ENCODE peak calls at places on chromosomes 13 and 19, in eight cellular contexts. P is IMR-90; D is A673; B is cardiac muscle cell; R is body of pancreas; M is naive thymus-derived CD4-positive, alpha-beta T cell; L is A549; N is GM23248. E is an unnamed sample. For H3K4me1 and H3K9me3, the result is how much of the 10 kb centered on the place peaks cover.

GRCh38 chr19:815775-816499 is 5.8 kb downstream of the PLPPR3 start:
- DNase-seq in R (no peak), L (no peak), M (no peak), N (no peak), P (no peak), D (no peak), B (no peak), E (no peak)

GRCh38 chr19:17488593-17489391 is 18.5 kb downstream of the SLC27A1 start:
- DNase-seq in D (peak), N (peak), P (no peak), M (peak), R (peak), B (peak), L (peak), E (peak)

GRCh38 chr19:5684694-5685430 is 4.0 kb downstream of the HSD11B1L start:
- DNase-seq in R (no peak), P (no peak), M (no peak), N (no peak), D (no peak), B (no peak), L (no peak), E (no peak)

GRCh38 chr13:50519866-50520265 is 323.6 kb downstream of the DLEU7 start:
- DNase-seq in L (no peak), P (no peak), D (no peak), B (peak), N (no peak), M (no peak), R (no peak), E (no peak)

GRCh38 chr19:46787040-46787330 is 1.4 kb downstream of the SLC1A5 start:
- DNase-seq in D (no peak), R (no peak), N (no peak), B (no peak), M (no peak), L (no peak), P (no peak), E (no peak)

GRCh38 chr19:55117636-55118391 is at the start of gene PPP1R12C:
- DNase-seq in R (peak), N (peak), D (peak), P (peak), L (peak), B (peak), M (peak), E (peak)

GRCh38 chr13:39773833-39774232 is 118.4 kb downstream of the COG6 start:
- DNase-seq in B (no peak), N (peak), R (no peak), M (no peak), L (no peak), D (no peak), P (peak), E (no peak)

GRCh38 chr19:16340092-16340491 is 15.5 kb downstream of the KLF2 start:
- DNase-seq in P (peak), R (no peak), D (no peak), L (peak), M (no peak), B (no peak), N (no peak), E (no peak)

GRCh38 chr13:33340631-33341030 is 55.1 kb upstream of the STARD13 start:
- DNase-seq in M (no peak), D (no peak), L (no peak), P (peak), B (peak), N (peak), R (no peak), E (no peak)

GRCh38 chr13:32019612-32020233 is 11.9 kb upstream of the FRY start:
- DNase-seq in P (peak), D (peak), B (peak), L (peak), M (peak), R (peak), N (peak), E (peak)

GRCh38 chr13:88623150-88623549 is 952.0 kb downstream of the SLITRK5 start:
- DNase-seq in P (no peak), L (no peak), B (no peak), N (no peak), R (no peak), M (no peak), D (no peak), E (no peak)

GRCh38 chr13:110913322-110913721 is 1.5 kb downstream of the ANKRD10 start:
- DNase-seq in B (no peak), M (peak), P (peak), N (peak), R (peak), D (no peak), L (no peak), E (no peak)

GRCh38 chr19:45693168-45693788 is 812 bp downstream of the QPCTL start:
- DNase-seq in P (peak), D (peak), N (peak), B (peak), L (peak), R (peak), M (peak), E (peak)

GRCh38 chr13:50133277-50133953 is 118.2 kb downstream of the KCNRG start:
- DNase-seq in P (no peak), D (no peak), R (no peak), L (no peak), B (no peak), M (no peak), N (no peak), E (peak)

GRCh38 chr19:9986787-9987281 is 23.5 kb downstream of the COL5A3 start:
- DNase-seq in L (no peak), P (peak), D (no peak), N (peak), B (peak), R (peak), M (no peak), E (no peak)

GRCh38 chr19:9981406-9982260 is 28.7 kb downstream of the COL5A3 start:
- DNase-seq in R (no peak), D (peak), L (no peak), N (peak), P (no peak), B (no peak), M (no peak), E (no peak)
- H3K4me1 ChIP-seq in R (under half), D (under half), L (under half), N (under half), P (under half), B (under half), M (under half), E (under half)

GRCh38 chr19:8811315-8812172 is 20.6 kb downstream of the ZNF558 start:
- DNase-seq in D (no peak), P (peak), R (no peak), L (peak), M (no peak), B (no peak), N (peak), E (no peak)

GRCh38 chr19:8806661-8807060 is 25.4 kb downstream of the ZNF558 start:
- DNase-seq in D (no peak), N (no peak), P (no peak), R (no peak), B (no peak), L (peak), M (no peak), E (no peak)
- H3K9me3 ChIP-seq in D (half or more), N (under half), P (half or more), R (under half), B (under half), L (half or more), M (under half), E (half or more)

GRCh38 chr19:2089727-2090053 is 6.4 kb downstream of the MOB3A start:
- DNase-seq in D (no peak), L (no peak), M (no peak), B (no peak), R (no peak), N (no peak), P (no peak), E (no peak)
- H3K4me1 ChIP-seq in D (under half), L (under half), M (half or more), B (under half), R (under half), N (under half), P (under half), E (half or more)

GRCh38 chr19:23440207-23440606 is 44.9 kb upstream of the ZNF91 start:
- DNase-seq in P (no peak), L (peak), D (no peak), R (no peak), N (peak), M (no peak), B (no peak), E (no peak)
- H3K9me3 ChIP-seq in P (under half), L (under half), D (half or more), R (under half), N (under half), M (under half), B (under half), E (under half)

GRCh38 chr19:40716655-40717324 is at the start of the genes COQ8B and ITPKC:
- DNase-seq in M (peak), L (peak), D (peak), B (peak), R (peak), N (peak), P (peak), E (peak)
- H3K4me1 ChIP-seq in M (under half), L (under half), D (under half), B (under half), R (under half), N (under half), P (under half), E (half or more)

DNA sequence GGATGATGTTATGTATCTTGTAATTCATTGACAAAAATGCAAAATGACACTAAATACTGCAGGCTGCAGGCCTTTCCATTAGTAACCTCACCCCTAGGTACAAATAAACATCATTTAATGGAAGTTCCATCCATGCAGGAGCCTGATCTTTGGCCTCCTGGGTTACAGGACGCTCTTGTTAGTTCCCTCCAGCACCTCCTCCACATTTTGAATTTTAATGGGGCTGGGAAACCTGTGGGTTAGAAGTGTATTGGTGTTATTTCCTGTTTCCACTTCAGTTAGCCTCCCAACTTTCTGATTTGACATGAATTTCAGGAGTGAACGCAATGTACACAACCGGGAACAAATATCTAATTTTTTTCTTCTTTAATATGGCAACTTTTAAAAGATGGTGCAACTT is 237.1 kb upstream of the ARGLU1 start:
- DNase-seq in M (no peak), N (no peak), P (no peak), R (no peak), B (no peak), L (no peak), D (no peak), E (no peak)
- H3K9me3 ChIP-seq in M (under half), N (under half), P (under half), R (under half), B (under half), L (under half), D (under half), E (under half)

GRCh38 chr13:46604226-46604968 is 51.4 kb downstream of the LRCH1 start:
- DNase-seq in R (no peak), M (no peak), D (no peak), L (no peak), B (no peak), P (no peak), N (no peak), E (no peak)
- H3K4me1 ChIP-seq in R (under half), M (under half), D (half or more), L (half or more), B (under half), P (under half), N (under half), E (under half)

GRCh38 chr19:57954996-57955395 is 7.5 kb upstream of the ZNF256 start:
- DNase-seq in L (no peak), R (no peak), D (no peak), B (no peak), M (no peak), P (no peak), N (no peak), E (no peak)
- H3K9me3 ChIP-seq in L (half or more), R (under half), D (under half), B (under half), M (under half), P (under half), N (under half), E (under half)

GRCh38 chr13:45336025-45336800 is 4.8 kb downstream of the TPT1 start:
- DNase-seq in R (no peak), N (no peak), M (no peak), D (no peak), B (peak), L (no peak), P (no peak), E (no peak)

GRCh38 chr13:45332831-45333219 is 8.2 kb downstream of the TPT1 start:
- DNase-seq in D (no peak), N (no peak), M (no peak), B (no peak), P (no peak), R (no peak), L (no peak), E (no peak)

GRCh38 chr13:45335397-45336024 is 5.5 kb downstream of the TPT1 start:
- DNase-seq in M (no peak), P (no peak), N (no peak), D (no peak), R (no peak), B (peak), L (no peak), E (no peak)

GRCh38 chr13:45333251-45333972 is 7.6 kb downstream of the TPT1 start:
- DNase-seq in B (no peak), P (no peak), N (no peak), M (no peak), D (no peak), L (no peak), R (no peak), E (no peak)

DNA sequence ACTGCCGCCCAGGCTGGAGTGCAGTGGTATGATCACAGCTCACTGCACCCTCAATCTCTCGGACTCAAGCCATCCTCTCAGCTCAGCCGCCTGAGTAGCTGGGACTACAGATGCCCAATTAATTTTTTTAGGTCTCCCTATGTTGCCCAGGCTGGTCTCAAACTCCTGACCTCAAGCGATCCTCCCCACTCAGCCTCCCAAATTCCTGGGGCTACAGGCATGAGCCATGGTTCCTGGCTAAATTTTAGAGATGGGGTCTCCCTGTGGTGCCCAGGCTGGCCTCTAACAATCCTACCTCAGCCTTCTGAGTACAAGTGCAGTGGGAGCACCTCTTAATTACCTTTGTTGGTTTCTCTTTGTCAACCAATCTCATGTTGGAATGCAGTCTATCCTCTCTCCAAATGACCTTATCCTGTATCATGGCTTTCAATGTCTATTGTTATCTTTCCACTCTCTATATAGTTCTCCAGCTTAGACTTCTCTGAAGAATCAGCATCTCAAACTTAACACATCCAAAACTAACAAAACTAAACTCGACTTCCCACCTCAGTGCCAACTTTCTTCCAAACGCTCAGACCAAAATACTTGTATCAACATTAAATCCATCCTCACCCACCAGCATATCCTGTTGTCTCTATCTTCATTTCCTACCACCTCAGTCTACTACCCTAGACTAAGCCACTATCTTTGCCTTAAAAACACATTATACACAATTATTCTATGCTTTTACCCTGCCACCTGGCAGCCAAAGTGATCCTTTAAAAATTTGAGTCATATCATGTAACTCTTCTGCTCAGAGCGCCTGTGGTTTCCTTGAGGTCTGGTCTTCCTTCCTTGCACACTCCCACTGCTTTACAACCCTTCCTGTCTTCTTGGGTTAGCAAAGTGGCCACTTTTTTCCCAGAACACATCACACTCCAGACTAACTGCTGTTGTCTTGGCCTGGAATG is 6.7 kb downstream of the TPT1 start:
- DNase-seq in R (no peak), B (peak), D (no peak), N (peak), L (no peak), P (peak), M (peak), E (peak)
- H3K4me1 ChIP-seq in R (under half), B (under half), D (half or more), N (half or more), L (half or more), P (under half), M (half or more), E (half or more)

E was measured in CD8-positive, alpha-beta memory T cell.